ENCODE peak calls at places on chromosomes 6 and 20, in nine cellular contexts. One of them, this sample, is unnamed.

GRCh38 chr6:163944897-163945296 is 530.4 kb downstream of the QKI start:
- ATAC-seq in HCT116: no peak
- ATAC-seq in activated CD4-positive, CD25-positive, alpha-beta regulatory T cell treated with anti-CD3 and anti-CD28 coated beads, Interleukin-2, amount 50 U/mL, for 24 hours: no peak
- ATAC-seq in HepG2: no peak
- ATAC-seq in omental fat pad: no peak
- ATAC-seq in effector memory CD8-positive, alpha-beta T cell: no peak
- ATAC-seq in mucosa of descending colon: no peak
- ATAC-seq in psoas muscle: peak; percentile 76
- ATAC-seq in activated naive CD8-positive, alpha-beta T cell treated with anti-CD3 and anti-CD28 coated beads, Interleukin-2, amount 10 ng/mL, durations not matched to agents 7 days and 5 days: no peak
- ATAC-seq in this sample: no peak

GRCh38 chr6:13724174-13724573 is 12.5 kb upstream of the RANBP9 start:
- ATAC-seq in HCT116: peak; percentile 84
- ATAC-seq in activated CD4-positive, CD25-positive, alpha-beta regulatory T cell treated with anti-CD3 and anti-CD28 coated beads, Interleukin-2, amount 50 U/mL, for 24 hours: no peak
- ATAC-seq in HepG2: no peak
- ATAC-seq in omental fat pad: no peak
- ATAC-seq in effector memory CD8-positive, alpha-beta T cell: no peak
- ATAC-seq in mucosa of descending colon: peak; percentile 57
- ATAC-seq in psoas muscle: no peak
- ATAC-seq in activated naive CD8-positive, alpha-beta T cell treated with anti-CD3 and anti-CD28 coated beads, Interleukin-2, amount 10 ng/mL, durations not matched to agents 7 days and 5 days: peak; percentile 44
- ATAC-seq in this sample: peak; percentile 90

GRCh38 chr6:6407061-6407723 is 86.7 kb upstream of the F13A1 start:
- ATAC-seq in HCT116: no peak
- ATAC-seq in activated CD4-positive, CD25-positive, alpha-beta regulatory T cell treated with anti-CD3 and anti-CD28 coated beads, Interleukin-2, amount 50 U/mL, for 24 hours: no peak
- ATAC-seq in HepG2: no peak
- ATAC-seq in omental fat pad: no peak
- ATAC-seq in effector memory CD8-positive, alpha-beta T cell: peak; percentile 54
- ATAC-seq in mucosa of descending colon: peak; percentile 50
- ATAC-seq in psoas muscle: peak; percentile 25
- ATAC-seq in activated naive CD8-positive, alpha-beta T cell treated with anti-CD3 and anti-CD28 coated beads, Interleukin-2, amount 10 ng/mL, durations not matched to agents 7 days and 5 days: no peak
- ATAC-seq in this sample: peak; percentile 44

GRCh38 chr6:17505767-17506280 is 94.3 kb upstream of the FAM8A1 start:
- ATAC-seq in HCT116: peak; percentile 54
- ATAC-seq in activated CD4-positive, CD25-positive, alpha-beta regulatory T cell treated with anti-CD3 and anti-CD28 coated beads, Interleukin-2, amount 50 U/mL, for 24 hours: no peak
- ATAC-seq in HepG2: no peak
- ATAC-seq in omental fat pad: no peak
- ATAC-seq in effector memory CD8-positive, alpha-beta T cell: no peak
- ATAC-seq in mucosa of descending colon: no peak
- ATAC-seq in psoas muscle: peak; percentile 67
- ATAC-seq in activated naive CD8-positive, alpha-beta T cell treated with anti-CD3 and anti-CD28 coated beads, Interleukin-2, amount 10 ng/mL, durations not matched to agents 7 days and 5 days: no peak
- ATAC-seq in this sample: no peak

GRCh38 chr6:29850011-29850553 is 22.5 kb downstream of the HLA-G start:
- ATAC-seq in HCT116: no peak
- ATAC-seq in activated CD4-positive, CD25-positive, alpha-beta regulatory T cell treated with anti-CD3 and anti-CD28 coated beads, Interleukin-2, amount 50 U/mL, for 24 hours: no peak
- ATAC-seq in HepG2: no peak
- ATAC-seq in omental fat pad: no peak
- ATAC-seq in effector memory CD8-positive, alpha-beta T cell: peak; percentile 46
- ATAC-seq in mucosa of descending colon: peak; percentile 29
- ATAC-seq in psoas muscle: no peak
- ATAC-seq in activated naive CD8-positive, alpha-beta T cell treated with anti-CD3 and anti-CD28 coated beads, Interleukin-2, amount 10 ng/mL, durations not matched to agents 7 days and 5 days: no peak
- ATAC-seq in this sample: peak; percentile 54

GRCh38 chr6:170297577-170298330 is 6.9 kb upstream of the DLL1 start:
- ATAC-seq in HCT116: no peak
- ATAC-seq in activated CD4-positive, CD25-positive, alpha-beta regulatory T cell treated with anti-CD3 and anti-CD28 coated beads, Interleukin-2, amount 50 U/mL, for 24 hours: no peak
- ATAC-seq in HepG2: no peak
- ATAC-seq in omental fat pad: no peak
- ATAC-seq in effector memory CD8-positive, alpha-beta T cell: no peak
- ATAC-seq in mucosa of descending colon: peak; percentile 51
- ATAC-seq in psoas muscle: no peak
- ATAC-seq in activated naive CD8-positive, alpha-beta T cell treated with anti-CD3 and anti-CD28 coated beads, Interleukin-2, amount 10 ng/mL, durations not matched to agents 7 days and 5 days: no peak
- ATAC-seq in this sample: no peak

GRCh38 chr6:55528624-55529023 is 50.4 kb downstream of the HMGCLL1 start:
- ATAC-seq in HCT116: peak; percentile 98
- ATAC-seq in activated CD4-positive, CD25-positive, alpha-beta regulatory T cell treated with anti-CD3 and anti-CD28 coated beads, Interleukin-2, amount 50 U/mL, for 24 hours: no peak
- ATAC-seq in HepG2: peak; percentile 90
- ATAC-seq in omental fat pad: no peak
- ATAC-seq in effector memory CD8-positive, alpha-beta T cell: no peak
- ATAC-seq in mucosa of descending colon: peak; percentile 60
- ATAC-seq in psoas muscle: no peak
- ATAC-seq in activated naive CD8-positive, alpha-beta T cell treated with anti-CD3 and anti-CD28 coated beads, Interleukin-2, amount 10 ng/mL, durations not matched to agents 7 days and 5 days: no peak
- ATAC-seq in this sample: peak; percentile 56

GRCh38 chr6:132020138-132020551 is 69.0 kb upstream of the CCN2 start:
- ATAC-seq in HCT116: no peak
- ATAC-seq in activated CD4-positive, CD25-positive, alpha-beta regulatory T cell treated with anti-CD3 and anti-CD28 coated beads, Interleukin-2, amount 50 U/mL, for 24 hours: no peak
- ATAC-seq in HepG2: no peak
- ATAC-seq in omental fat pad: no peak
- ATAC-seq in effector memory CD8-positive, alpha-beta T cell: no peak
- ATAC-seq in mucosa of descending colon: peak; percentile 43
- ATAC-seq in psoas muscle: no peak
- ATAC-seq in activated naive CD8-positive, alpha-beta T cell treated with anti-CD3 and anti-CD28 coated beads, Interleukin-2, amount 10 ng/mL, durations not matched to agents 7 days and 5 days: no peak
- ATAC-seq in this sample: no peak

GRCh38 chr6:85865665-85866372 is 223.1 kb upstream of the SYNCRIP start:
- ATAC-seq in HCT116: peak; percentile 51
- ATAC-seq in activated CD4-positive, CD25-positive, alpha-beta regulatory T cell treated with anti-CD3 and anti-CD28 coated beads, Interleukin-2, amount 50 U/mL, for 24 hours: no peak
- ATAC-seq in HepG2: peak; percentile 71
- ATAC-seq in omental fat pad: peak; percentile 58
- ATAC-seq in effector memory CD8-positive, alpha-beta T cell: no peak
- ATAC-seq in mucosa of descending colon: peak; percentile 84
- ATAC-seq in psoas muscle: peak; percentile 25
- ATAC-seq in activated naive CD8-positive, alpha-beta T cell treated with anti-CD3 and anti-CD28 coated beads, Interleukin-2, amount 10 ng/mL, durations not matched to agents 7 days and 5 days: peak; percentile 54
- ATAC-seq in this sample: peak; percentile 78

GRCh38 chr6:44307217-44307616 is 5.9 kb downstream of the AARS2 start:
- ATAC-seq in HCT116: no peak
- ATAC-seq in activated CD4-positive, CD25-positive, alpha-beta regulatory T cell treated with anti-CD3 and anti-CD28 coated beads, Interleukin-2, amount 50 U/mL, for 24 hours: no peak
- ATAC-seq in HepG2: no peak
- ATAC-seq in omental fat pad: no peak
- ATAC-seq in effector memory CD8-positive, alpha-beta T cell: no peak
- ATAC-seq in mucosa of descending colon: no peak
- ATAC-seq in psoas muscle: no peak
- ATAC-seq in activated naive CD8-positive, alpha-beta T cell treated with anti-CD3 and anti-CD28 coated beads, Interleukin-2, amount 10 ng/mL, durations not matched to agents 7 days and 5 days: no peak
- ATAC-seq in this sample: no peak

GRCh38 chr6:87968435-87969278 is 79.0 kb upstream of the SPACA1 start:
- ATAC-seq in HCT116: peak; percentile 49
- ATAC-seq in activated CD4-positive, CD25-positive, alpha-beta regulatory T cell treated with anti-CD3 and anti-CD28 coated beads, Interleukin-2, amount 50 U/mL, for 24 hours: no peak
- ATAC-seq in HepG2: no peak
- ATAC-seq in omental fat pad: no peak
- ATAC-seq in effector memory CD8-positive, alpha-beta T cell: peak; percentile 75
- ATAC-seq in mucosa of descending colon: peak; percentile 72
- ATAC-seq in psoas muscle: no peak
- ATAC-seq in activated naive CD8-positive, alpha-beta T cell treated with anti-CD3 and anti-CD28 coated beads, Interleukin-2, amount 10 ng/mL, durations not matched to agents 7 days and 5 days: peak; percentile 74
- ATAC-seq in this sample: no peak

GRCh38 chr20:41052742-41053419 is 24.3 kb downstream of the TOP1 start:
- ATAC-seq in HCT116: no peak
- ATAC-seq in activated CD4-positive, CD25-positive, alpha-beta regulatory T cell treated with anti-CD3 and anti-CD28 coated beads, Interleukin-2, amount 50 U/mL, for 24 hours: no peak
- ATAC-seq in HepG2: no peak
- ATAC-seq in omental fat pad: peak; percentile 62
- ATAC-seq in effector memory CD8-positive, alpha-beta T cell: no peak
- ATAC-seq in mucosa of descending colon: peak; percentile 67
- ATAC-seq in psoas muscle: peak; percentile 39
- ATAC-seq in activated naive CD8-positive, alpha-beta T cell treated with anti-CD3 and anti-CD28 coated beads, Interleukin-2, amount 10 ng/mL, durations not matched to agents 7 days and 5 days: no peak
- ATAC-seq in this sample: peak; percentile 35

GRCh38 chr20:57831992-57832585 is 122.3 kb upstream of the PMEPA1 start:
- ATAC-seq in HCT116: no peak
- ATAC-seq in activated CD4-positive, CD25-positive, alpha-beta regulatory T cell treated with anti-CD3 and anti-CD28 coated beads, Interleukin-2, amount 50 U/mL, for 24 hours: no peak
- ATAC-seq in HepG2: no peak
- ATAC-seq in omental fat pad: no peak
- ATAC-seq in effector memory CD8-positive, alpha-beta T cell: no peak
- ATAC-seq in mucosa of descending colon: no peak
- ATAC-seq in psoas muscle: no peak
- ATAC-seq in activated naive CD8-positive, alpha-beta T cell treated with anti-CD3 and anti-CD28 coated beads, Interleukin-2, amount 10 ng/mL, durations not matched to agents 7 days and 5 days: no peak
- ATAC-seq in this sample: no peak

GRCh38 chr20:15068486-15068885 is 731.1 kb upstream of the FLRT3 start:
- ATAC-seq in HCT116: no peak
- ATAC-seq in activated CD4-positive, CD25-positive, alpha-beta regulatory T cell treated with anti-CD3 and anti-CD28 coated beads, Interleukin-2, amount 50 U/mL, for 24 hours: no peak
- ATAC-seq in HepG2: no peak
- ATAC-seq in omental fat pad: no peak
- ATAC-seq in effector memory CD8-positive, alpha-beta T cell: no peak
- ATAC-seq in mucosa of descending colon: peak; percentile 63
- ATAC-seq in psoas muscle: no peak
- ATAC-seq in activated naive CD8-positive, alpha-beta T cell treated with anti-CD3 and anti-CD28 coated beads, Interleukin-2, amount 10 ng/mL, durations not matched to agents 7 days and 5 days: no peak
- ATAC-seq in this sample: no peak

GRCh38 chr6:158909938-158910337 is 90.1 kb downstream of the RSPH3 start:
- ATAC-seq in HCT116: no peak
- ATAC-seq in activated CD4-positive, CD25-positive, alpha-beta regulatory T cell treated with anti-CD3 and anti-CD28 coated beads, Interleukin-2, amount 50 U/mL, for 24 hours: no peak
- ATAC-seq in HepG2: no peak
- ATAC-seq in omental fat pad: no peak
- ATAC-seq in effector memory CD8-positive, alpha-beta T cell: no peak
- ATAC-seq in mucosa of descending colon: no peak
- ATAC-seq in psoas muscle: no peak
- ATAC-seq in activated naive CD8-positive, alpha-beta T cell treated with anti-CD3 and anti-CD28 coated beads, Interleukin-2, amount 10 ng/mL, durations not matched to agents 7 days and 5 days: no peak
- ATAC-seq in this sample: no peak